ENCODE peak calls at places on chromosomes 6 and 20, in seven cellular contexts. G is NCI-H446 treated with DMSO at 0.1 percent for 48 hours, J is RKO, U is foreskin keratinocyte, Y is skeletal muscle cell, N is coronary artery, Q is amniotic epithelial cell. Z is an unnamed sample.
A peak's percentile ranks its signal among the peaks of the same experiment; 100 is the strongest.

GRCh38 chr6:159979136-159979874 is 10.4 kb downstream of the IGF2R start:
- DNase-seq in G (no peak), J (no peak), U (peak; percentile 78), Y (peak; percentile 48), N (no peak), Q (no peak), Z (peak; percentile 57)

GRCh38 chr6:157323924-157324276 is 581 bp upstream of the TMEM242 start:
- DNase-seq in G (no peak), J (peak; percentile 91), U (peak; percentile 69), Y (peak; percentile 69), N (peak; percentile 89), Q (peak; percentile 77), Z (peak; percentile 80)

GRCh38 chr6:56226946-56227879 is 20.2 kb downstream of the COL21A1 start:
- DNase-seq in G (no peak), J (no peak), U (no peak), Y (peak; percentile 93), N (no peak), Q (peak; percentile 74), Z (no peak)

GRCh38 chr20:40770564-40771307 is 81.7 kb upstream of the MAFB start:
- DNase-seq in G (no peak), J (no peak), U (no peak), Y (no peak), N (peak; percentile 62), Q (no peak), Z (no peak)

GRCh38 chr6:165830761-165831160 is 167.7 kb upstream of the PDE10A start:
- DNase-seq in G (no peak), J (no peak), U (no peak), Y (no peak), N (no peak), Q (peak; percentile 41), Z (no peak)

GRCh38 chr6:105759015-105759414 is 327.1 kb upstream of the PRDM1 start:
- DNase-seq in G (no peak), J (no peak), U (peak; percentile 50), Y (no peak), N (no peak), Q (no peak), Z (peak; percentile 37)

GRCh38 chr20:36264426-36265246 is 28.4 kb downstream of the AAR2 start:
- DNase-seq in G (no peak), J (no peak), U (no peak), Y (no peak), N (no peak), Q (no peak), Z (no peak)

GRCh38 chr6:38794682-38795081 is 79.6 kb downstream of the DNAH8 start:
- DNase-seq in G (no peak), J (no peak), U (no peak), Y (no peak), N (no peak), Q (no peak), Z (no peak)

GRCh38 chr6:50936277-50936681 is 117.6 kb downstream of the TFAP2B start:
- DNase-seq in G (no peak), J (no peak), U (no peak), Y (no peak), N (no peak), Q (no peak), Z (no peak)

GRCh38 chr6:29647927-29648642 is 8.8 kb upstream of the MOG start:
- DNase-seq in G (peak; percentile 7), J (peak; percentile 78), U (peak; percentile 39), Y (peak; percentile 3), N (no peak), Q (peak; percentile 34), Z (peak; percentile 36)

GRCh38 chr20:51067792-51068191 is 44.9 kb upstream of the KCNG1 start:
- DNase-seq in G (no peak), J (no peak), U (no peak), Y (no peak), N (no peak), Q (no peak), Z (no peak)

GRCh38 chr6:155245871-155246270 is 17.9 kb upstream of the CLDN20 start:
- DNase-seq in G (no peak), J (no peak), U (no peak), Y (no peak), N (no peak), Q (peak; percentile 73), Z (no peak)

GRCh38 chr6:103183831-103184411 is 1675.8 kb downstream of the HACE1 start:
- DNase-seq in G (no peak), J (no peak), U (no peak), Y (no peak), N (no peak), Q (no peak), Z (no peak)

GRCh38 chr6:117448732-117449131 is 23.0 kb upstream of the ROS1 start:
- DNase-seq in G (no peak), J (peak; percentile 43), U (peak; percentile 95), Y (peak; percentile 92), N (no peak), Q (peak; percentile 97), Z (peak; percentile 91)

GRCh38 chr20:23092861-23093543 is 6.9 kb upstream of the CD93 start:
- DNase-seq in G (no peak), J (no peak), U (no peak), Y (no peak), N (peak; percentile 33), Q (no peak), Z (no peak)

GRCh38 chr6:51842487-51843469 is 244.6 kb downstream of the PKHD1 start:
- DNase-seq in G (no peak), J (no peak), U (no peak), Y (no peak), N (no peak), Q (no peak), Z (no peak)

GRCh38 chr6:169587992-169588391 is 113.8 kb downstream of the WDR27 start:
- DNase-seq in G (no peak), J (no peak), U (no peak), Y (no peak), N (no peak), Q (peak; percentile 70), Z (no peak)

GRCh38 chr6:45896783-45897441 is 118.7 kb downstream of the CLIC5 start:
- DNase-seq in G (no peak), J (no peak), U (no peak), Y (peak; percentile 69), N (no peak), Q (peak; percentile 68), Z (no peak)

GRCh38 chr6:24848461-24848860 is 49.7 kb upstream of the ARMH2 start:
- DNase-seq in G (no peak), J (no peak), U (no peak), Y (no peak), N (no peak), Q (no peak), Z (no peak)

GRCh38 chr20:59813948-59814834 is 119.2 kb downstream of the SYCP2 start:
- DNase-seq in G (no peak), J (no peak), U (no peak), Y (no peak), N (peak; percentile 62), Q (no peak), Z (no peak)

GRCh38 chr20:13029687-13030510 is 21.1 kb downstream of the SPTLC3 start:
- DNase-seq in G (no peak), J (peak; percentile 54), U (peak; percentile 97), Y (peak; percentile 90), N (no peak), Q (peak; percentile 84), Z (peak; percentile 95)

GRCh38 chr6:157813191-157813590 is 9.9 kb upstream of the SNX9 start:
- DNase-seq in G (no peak), J (no peak), U (no peak), Y (no peak), N (no peak), Q (no peak), Z (no peak)

Z was measured in mammary epithelial cell.